ENCODE peak calls at places on chromosomes 5 and 9, in five cellular contexts. Y is right lobe of liver, E is retina, P is astrocyte of the spinal cord, H is anterior cingulate cortex. B is an unnamed sample.

GRCh38 chr9:89928521-89929275 is 323.9 kb downstream of the GADD45G start:
- DNase-seq in Y (no peak), E (no peak), P (no peak), H (no peak), B (no peak)

GRCh38 chr5:3597002-3597726 is 1.5 kb downstream of the IRX1 start:
- DNase-seq in Y (no peak), E (peak), P (peak), H (no peak), B (no peak)

GRCh38 chr5:56169281-56169680 is 63.8 kb downstream of the ANKRD55 start:
- DNase-seq in Y (no peak), E (no peak), P (peak), H (no peak), B (no peak)

GRCh38 chr5:112685929-112686328 is 51.8 kb upstream of the APC start:
- DNase-seq in Y (no peak), E (no peak), P (peak), H (no peak), B (no peak)

GRCh38 chr5:169335806-169336205 is 34.9 kb upstream of the SLIT3 start:
- DNase-seq in Y (no peak), E (no peak), P (no peak), H (no peak), B (no peak)

GRCh38 chr9:84189901-84190300 is 150.7 kb downstream of the SLC28A3 start:
- DNase-seq in Y (no peak), E (no peak), P (no peak), H (no peak), B (no peak)

GRCh38 chr9:79616013-79616412 is 44.2 kb downstream of the TLE4 start:
- DNase-seq in Y (no peak), E (no peak), P (no peak), H (no peak), B (no peak)

GRCh38 chr5:132098151-132098594 is 24.6 kb downstream of the CSF2 start:
- DNase-seq in Y (no peak), E (no peak), P (no peak), H (no peak), B (no peak)

GRCh38 chr9:98311541-98311940 is 56.1 kb upstream of the TBC1D2 start:
- DNase-seq in Y (no peak), E (no peak), P (no peak), H (no peak), B (no peak)

GRCh38 chr9:2018764-2019548 is 3.8 kb downstream of the SMARCA2 start:
- DNase-seq in Y (no peak), E (peak), P (no peak), H (no peak), B (peak)

GRCh38 chr5:78361226-78361993 is 993 bp downstream of the SCAMP1 start:
- DNase-seq in Y (peak), E (peak), P (peak), H (no peak), B (no peak)

GRCh38 chr5:74517700-74518099 is 122.8 kb downstream of the ENC1 start:
- DNase-seq in Y (no peak), E (no peak), P (peak), H (no peak), B (no peak)

GRCh38 chr9:34493972-34494535 is 28.7 kb downstream of the ENHO start:
- DNase-seq in Y (peak), E (no peak), P (peak), H (no peak), B (peak)

GRCh38 chr5:25393321-25393720 is 748.5 kb upstream of the CDH10 start:
- DNase-seq in Y (no peak), E (peak), P (no peak), H (no peak), B (no peak)

GRCh38 chr5:132971483-132972435 is 8.3 kb upstream of the AFF4 start:
- DNase-seq in Y (no peak), E (no peak), P (no peak), H (no peak), B (no peak)

GRCh38 chr5:115686692-115687054 is 60.8 kb upstream of the TMED7 start:
- DNase-seq in Y (no peak), E (no peak), P (peak), H (no peak), B (no peak)

GRCh38 chr5:43569236-43569635 is 12.4 kb upstream of the PAIP1 start:
- DNase-seq in Y (no peak), E (no peak), P (no peak), H (no peak), B (no peak)

GRCh38 chr9:137836831-137837241 is 40.7 kb upstream of the CACNA1B start:
- DNase-seq in Y (no peak), E (no peak), P (no peak), H (no peak), B (no peak)

GRCh38 chr9:128321343-128321742 is 904 bp downstream of the TRUB2 start:
- DNase-seq in Y (no peak), E (no peak), P (no peak), H (no peak), B (no peak)

GRCh38 chr9:98554752-98555151 is 154.0 kb downstream of the GABBR2 start:
- DNase-seq in Y (no peak), E (no peak), P (no peak), H (no peak), B (no peak)

GRCh38 chr9:82208741-82209450 is 220.3 kb downstream of the SPATA31D1 start:
- DNase-seq in Y (no peak), E (no peak), P (no peak), H (no peak), B (no peak)

GRCh38 chr9:20835364-20836286 is 151.6 kb downstream of the FOCAD start:
- DNase-seq in Y (no peak), E (no peak), P (peak), H (no peak), B (no peak)

B was measured in activated naive CD8-positive, alpha-beta T cell treated with anti-CD3 and anti-CD28 coated beads for 36 hours.